ENCODE peak calls at places on chromosomes 4 and X, in seven cellular contexts. One of them, this sample, is unnamed.

GRCh38 chrX:20596856-20597255 is 330.1 kb upstream of the RPS6KA3 start:
- DNase-seq in ovary: no peak
- DNase-seq in AG10803: no peak
- DNase-seq in naive thymus-derived CD4-positive, alpha-beta T cell: no peak
- DNase-seq in CD8-positive, alpha-beta memory T cell: no peak
- DNase-seq in right lobe of liver: no peak
- DNase-seq in GM12865: no peak
- DNase-seq in this sample: no peak

GRCh38 chr4:24872720-24873119 is 40.1 kb downstream of the CCDC149 start:
- DNase-seq in GM12865: no peak
- DNase-seq in AG10803: no peak
- DNase-seq in right lobe of liver: no peak
- DNase-seq in CD8-positive, alpha-beta memory T cell: no peak
- DNase-seq in ovary: no peak
- DNase-seq in naive thymus-derived CD4-positive, alpha-beta T cell: no peak
- DNase-seq in this sample: no peak

GRCh38 chrX:7647826-7648225 is 195.1 kb upstream of the VCX start:
- DNase-seq in right lobe of liver: no peak
- DNase-seq in naive thymus-derived CD4-positive, alpha-beta T cell: no peak
- DNase-seq in AG10803: no peak
- DNase-seq in CD8-positive, alpha-beta memory T cell: no peak
- DNase-seq in ovary: no peak
- DNase-seq in GM12865: no peak
- DNase-seq in this sample: no peak

GRCh38 chr4:38075370-38076152 is 115.4 kb downstream of the PTTG2 start:
- DNase-seq in GM12865: peak; percentile 57
- DNase-seq in ovary: peak; percentile 7
- DNase-seq in naive thymus-derived CD4-positive, alpha-beta T cell: no peak
- DNase-seq in CD8-positive, alpha-beta memory T cell: no peak
- DNase-seq in AG10803: peak; percentile 58
- DNase-seq in right lobe of liver: no peak
- DNase-seq in this sample: no peak

GRCh38 chrX:134023851-134024281 is 38.5 kb upstream of the GPC3 start:
- DNase-seq in CD8-positive, alpha-beta memory T cell: no peak
- DNase-seq in GM12865: no peak
- DNase-seq in right lobe of liver: no peak
- DNase-seq in naive thymus-derived CD4-positive, alpha-beta T cell: no peak
- DNase-seq in AG10803: no peak
- DNase-seq in ovary: no peak
- DNase-seq in this sample: peak; percentile 11

GRCh38 chr4:89438102-89438831 is 130.7 kb upstream of the GPRIN3 start:
- DNase-seq in ovary: no peak
- DNase-seq in AG10803: peak; percentile 46
- DNase-seq in CD8-positive, alpha-beta memory T cell: peak; percentile 12
- DNase-seq in naive thymus-derived CD4-positive, alpha-beta T cell: peak; percentile 48
- DNase-seq in right lobe of liver: no peak
- DNase-seq in GM12865: peak; percentile 65
- DNase-seq in this sample: peak; percentile 51

GRCh38 chr4:73599182-73599581 is 21.1 kb downstream of the RASSF6 start:
- DNase-seq in ovary: no peak
- DNase-seq in GM12865: no peak
- DNase-seq in naive thymus-derived CD4-positive, alpha-beta T cell: no peak
- DNase-seq in right lobe of liver: no peak
- DNase-seq in AG10803: peak; percentile 52
- DNase-seq in CD8-positive, alpha-beta memory T cell: no peak
- DNase-seq in this sample: no peak

GRCh38 chr4:121307441-121308327 is 73.1 kb downstream of the QRFPR start:
- DNase-seq in right lobe of liver: no peak
- DNase-seq in naive thymus-derived CD4-positive, alpha-beta T cell: peak; percentile 51
- DNase-seq in CD8-positive, alpha-beta memory T cell: peak; percentile 5
- DNase-seq in AG10803: peak; percentile 50
- DNase-seq in GM12865: peak; percentile 81
- DNase-seq in ovary: no peak
- DNase-seq in this sample: peak; percentile 54

GRCh38 chrX:28847423-28847822 is 260.2 kb downstream of the IL1RAPL1 start:
- DNase-seq in AG10803: no peak
- DNase-seq in naive thymus-derived CD4-positive, alpha-beta T cell: no peak
- DNase-seq in GM12865: no peak
- DNase-seq in right lobe of liver: no peak
- DNase-seq in CD8-positive, alpha-beta memory T cell: no peak
- DNase-seq in ovary: peak; percentile 13
- DNase-seq in this sample: no peak
- H3K4me3 ChIP-seq in AG10803: no peak overlapping the region
- H3K4me3 ChIP-seq in naive thymus-derived CD4-positive, alpha-beta T cell: no peak overlapping the region
- H3K4me3 ChIP-seq in GM12865: no peak overlapping the region
- H3K4me3 ChIP-seq in right lobe of liver: no peak overlapping the region
- H3K4me3 ChIP-seq in CD8-positive, alpha-beta memory T cell: no peak overlapping the region
- H3K4me3 ChIP-seq in ovary: no peak overlapping the region
- H3K4me3 ChIP-seq in this sample: no peak overlapping the region

GRCh38 chrX:107674480-107675364 is 46.4 kb downstream of the PRPS1 start:
- DNase-seq in CD8-positive, alpha-beta memory T cell: peak; percentile 7
- DNase-seq in naive thymus-derived CD4-positive, alpha-beta T cell: no peak
- DNase-seq in ovary: peak; percentile 79
- DNase-seq in GM12865: peak; percentile 28
- DNase-seq in right lobe of liver: no peak
- DNase-seq in AG10803: peak; percentile 71
- DNase-seq in this sample: no peak
- H3K4me3 ChIP-seq in CD8-positive, alpha-beta memory T cell: peak overlapping the region; percentile 53
- H3K4me3 ChIP-seq in naive thymus-derived CD4-positive, alpha-beta T cell: peak overlapping the region; percentile 78
- H3K4me3 ChIP-seq in ovary: peak overlapping the region; percentile 63
- H3K4me3 ChIP-seq in GM12865: no peak overlapping the region
- H3K4me3 ChIP-seq in right lobe of liver: no peak overlapping the region
- H3K4me3 ChIP-seq in AG10803: no peak overlapping the region
- H3K4me3 ChIP-seq in this sample: no peak overlapping the region

GRCh38 chrX:83508006-83508405 is at the start of gene POU3F4:
- DNase-seq in naive thymus-derived CD4-positive, alpha-beta T cell: no peak
- DNase-seq in GM12865: no peak
- DNase-seq in CD8-positive, alpha-beta memory T cell: no peak
- DNase-seq in ovary: no peak
- DNase-seq in right lobe of liver: no peak
- DNase-seq in AG10803: peak; percentile 0
- DNase-seq in this sample: no peak
- H3K4me3 ChIP-seq in naive thymus-derived CD4-positive, alpha-beta T cell: no peak within 1 kb of the TSS
- H3K4me3 ChIP-seq in GM12865: no peak within 1 kb of the TSS
- H3K4me3 ChIP-seq in CD8-positive, alpha-beta memory T cell: no peak within 1 kb of the TSS
- H3K4me3 ChIP-seq in ovary: no peak within 1 kb of the TSS
- H3K4me3 ChIP-seq in right lobe of liver: no peak within 1 kb of the TSS
- H3K4me3 ChIP-seq in AG10803: no peak within 1 kb of the TSS
- H3K4me3 ChIP-seq in this sample: no peak within 1 kb of the TSS

GRCh38 chrX:9533611-9534010 is 68.8 kb downstream of the TBL1X start:
- DNase-seq in AG10803: no peak
- DNase-seq in naive thymus-derived CD4-positive, alpha-beta T cell: no peak
- DNase-seq in CD8-positive, alpha-beta memory T cell: no peak
- DNase-seq in right lobe of liver: no peak
- DNase-seq in GM12865: no peak
- DNase-seq in ovary: no peak
- DNase-seq in this sample: no peak

GRCh38 chrX:9528498-9528897 is 63.6 kb downstream of the TBL1X start:
- DNase-seq in right lobe of liver: no peak
- DNase-seq in GM12865: no peak
- DNase-seq in CD8-positive, alpha-beta memory T cell: no peak
- DNase-seq in ovary: no peak
- DNase-seq in naive thymus-derived CD4-positive, alpha-beta T cell: no peak
- DNase-seq in AG10803: no peak
- DNase-seq in this sample: no peak

GRCh38 chrX:9532349-9532748 is 67.5 kb downstream of the TBL1X start:
- DNase-seq in naive thymus-derived CD4-positive, alpha-beta T cell: no peak
- DNase-seq in CD8-positive, alpha-beta memory T cell: no peak
- DNase-seq in right lobe of liver: no peak
- DNase-seq in GM12865: no peak
- DNase-seq in AG10803: no peak
- DNase-seq in ovary: peak; percentile 62
- DNase-seq in this sample: no peak

GRCh38 chrX:9529223-9529622 is 64.4 kb downstream of the TBL1X start:
- DNase-seq in naive thymus-derived CD4-positive, alpha-beta T cell: no peak
- DNase-seq in right lobe of liver: no peak
- DNase-seq in ovary: no peak
- DNase-seq in AG10803: no peak
- DNase-seq in GM12865: no peak
- DNase-seq in CD8-positive, alpha-beta memory T cell: no peak
- DNase-seq in this sample: no peak

DNA sequence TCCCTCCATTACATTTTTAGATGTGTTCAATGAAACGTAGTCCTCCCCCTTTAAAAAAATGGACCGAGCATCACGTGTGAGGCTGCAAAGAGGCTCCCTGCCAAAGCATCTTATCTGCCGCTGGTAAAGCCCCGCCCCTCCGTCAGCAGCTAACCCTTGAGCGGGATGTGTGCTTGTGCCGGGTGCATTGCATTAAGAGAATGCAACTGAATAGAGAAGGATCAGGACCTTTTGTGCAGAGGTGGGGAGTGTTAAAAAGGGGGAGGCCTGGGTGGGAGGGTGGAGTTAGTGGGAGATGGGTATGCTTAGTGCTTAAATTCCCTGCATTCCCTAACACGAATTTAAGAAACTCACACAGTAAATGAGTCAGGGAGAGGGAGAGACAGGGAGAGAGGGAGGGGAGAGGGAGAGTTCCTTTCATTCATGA is 66.0 kb downstream of the TBL1X start:
- DNase-seq in right lobe of liver: peak; percentile 72
- DNase-seq in CD8-positive, alpha-beta memory T cell: peak; percentile 37
- DNase-seq in GM12865: peak; percentile 23
- DNase-seq in naive thymus-derived CD4-positive, alpha-beta T cell: peak; percentile 52
- DNase-seq in AG10803: peak; percentile 92
- DNase-seq in ovary: peak; percentile 82
- DNase-seq in this sample: no peak
- H3K4me3 ChIP-seq in right lobe of liver: no peak overlapping the region
- H3K4me3 ChIP-seq in CD8-positive, alpha-beta memory T cell: no peak overlapping the region
- H3K4me3 ChIP-seq in GM12865: no peak overlapping the region
- H3K4me3 ChIP-seq in naive thymus-derived CD4-positive, alpha-beta T cell: no peak overlapping the region
- H3K4me3 ChIP-seq in AG10803: no peak overlapping the region
- H3K4me3 ChIP-seq in ovary: no peak overlapping the region
- H3K4me3 ChIP-seq in this sample: no peak overlapping the region

DNA sequence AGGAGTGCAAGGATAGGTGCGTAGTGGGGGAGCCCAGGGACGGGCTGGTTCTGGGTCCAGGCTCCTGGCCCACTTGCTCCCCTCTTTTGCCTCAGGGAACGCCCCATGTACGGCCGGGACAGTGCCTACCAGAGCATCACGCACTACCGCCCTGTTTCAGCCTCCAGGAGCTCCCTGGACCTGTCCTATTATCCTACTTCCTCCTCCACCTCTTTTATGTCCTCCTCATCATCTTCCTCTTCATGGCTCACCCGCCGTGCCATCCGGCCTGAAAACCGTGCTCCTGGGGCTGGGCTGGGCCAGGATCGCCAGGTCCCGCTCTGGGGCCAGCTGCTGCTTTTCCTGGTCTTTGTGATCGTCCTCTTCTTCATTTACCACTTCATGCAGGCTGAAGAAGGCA is 1.7 kb downstream of the EMD start:
- DNase-seq in ovary: no peak
- DNase-seq in CD8-positive, alpha-beta memory T cell: no peak
- DNase-seq in right lobe of liver: no peak
- DNase-seq in AG10803: no peak
- DNase-seq in naive thymus-derived CD4-positive, alpha-beta T cell: no peak
- DNase-seq in GM12865: no peak
- DNase-seq in this sample: no peak
- H3K4me3 ChIP-seq in ovary: no peak overlapping the region
- H3K4me3 ChIP-seq in CD8-positive, alpha-beta memory T cell: peak overlapping the region; percentile 74
- H3K4me3 ChIP-seq in right lobe of liver: no peak overlapping the region
- H3K4me3 ChIP-seq in AG10803: peak overlapping the region; percentile 74
- H3K4me3 ChIP-seq in naive thymus-derived CD4-positive, alpha-beta T cell: no peak overlapping the region
- H3K4me3 ChIP-seq in GM12865: peak overlapping the region; percentile 78
- H3K4me3 ChIP-seq in this sample: no peak overlapping the region

GRCh38 chrX:69615323-69615722 is 590 bp upstream of the EDA start:
- DNase-seq in GM12865: no peak
- DNase-seq in ovary: no peak
- DNase-seq in CD8-positive, alpha-beta memory T cell: no peak
- DNase-seq in AG10803: no peak
- DNase-seq in right lobe of liver: no peak
- DNase-seq in naive thymus-derived CD4-positive, alpha-beta T cell: no peak
- DNase-seq in this sample: no peak

GRCh38 chrX:69614896-69615295 is 1.0 kb upstream of the EDA start:
- DNase-seq in ovary: peak; percentile 18
- DNase-seq in right lobe of liver: no peak
- DNase-seq in AG10803: no peak
- DNase-seq in naive thymus-derived CD4-positive, alpha-beta T cell: no peak
- DNase-seq in GM12865: no peak
- DNase-seq in CD8-positive, alpha-beta memory T cell: no peak
- DNase-seq in this sample: no peak

GRCh38 chrX:69615779-69616519 is at the start of gene EDA:
- DNase-seq in naive thymus-derived CD4-positive, alpha-beta T cell: peak; percentile 63
- DNase-seq in right lobe of liver: peak; percentile 89
- DNase-seq in ovary: peak; percentile 85
- DNase-seq in AG10803: peak; percentile 47
- DNase-seq in GM12865: peak; percentile 46
- DNase-seq in CD8-positive, alpha-beta memory T cell: peak; percentile 35
- DNase-seq in this sample: peak; percentile 67

GRCh38 chrX:69618803-69619202 is 2.9 kb downstream of the EDA start:
- DNase-seq in AG10803: peak; percentile 3
- DNase-seq in GM12865: peak; percentile 4
- DNase-seq in CD8-positive, alpha-beta memory T cell: no peak
- DNase-seq in right lobe of liver: no peak
- DNase-seq in naive thymus-derived CD4-positive, alpha-beta T cell: peak; percentile 13
- DNase-seq in ovary: peak; percentile 30
- DNase-seq in this sample: no peak

GRCh38 chrX:69616520-69617203 is 749 bp downstream of the EDA start:
- DNase-seq in AG10803: no peak
- DNase-seq in ovary: peak; percentile 32
- DNase-seq in GM12865: no peak
- DNase-seq in naive thymus-derived CD4-positive, alpha-beta T cell: peak; percentile 1
- DNase-seq in CD8-positive, alpha-beta memory T cell: peak; percentile 1
- DNase-seq in right lobe of liver: peak; percentile 32
- DNase-seq in this sample: no peak
- H3K4me3 ChIP-seq in AG10803: peak overlapping the region; percentile 44
- H3K4me3 ChIP-seq in ovary: peak overlapping the region; percentile 50
- H3K4me3 ChIP-seq in GM12865: no peak overlapping the region
- H3K4me3 ChIP-seq in naive thymus-derived CD4-positive, alpha-beta T cell: peak overlapping the region; percentile 43
- H3K4me3 ChIP-seq in CD8-positive, alpha-beta memory T cell: no peak overlapping the region
- H3K4me3 ChIP-seq in right lobe of liver: peak overlapping the region; percentile 59
- H3K4me3 ChIP-seq in this sample: peak overlapping the region; percentile 54

DNA sequence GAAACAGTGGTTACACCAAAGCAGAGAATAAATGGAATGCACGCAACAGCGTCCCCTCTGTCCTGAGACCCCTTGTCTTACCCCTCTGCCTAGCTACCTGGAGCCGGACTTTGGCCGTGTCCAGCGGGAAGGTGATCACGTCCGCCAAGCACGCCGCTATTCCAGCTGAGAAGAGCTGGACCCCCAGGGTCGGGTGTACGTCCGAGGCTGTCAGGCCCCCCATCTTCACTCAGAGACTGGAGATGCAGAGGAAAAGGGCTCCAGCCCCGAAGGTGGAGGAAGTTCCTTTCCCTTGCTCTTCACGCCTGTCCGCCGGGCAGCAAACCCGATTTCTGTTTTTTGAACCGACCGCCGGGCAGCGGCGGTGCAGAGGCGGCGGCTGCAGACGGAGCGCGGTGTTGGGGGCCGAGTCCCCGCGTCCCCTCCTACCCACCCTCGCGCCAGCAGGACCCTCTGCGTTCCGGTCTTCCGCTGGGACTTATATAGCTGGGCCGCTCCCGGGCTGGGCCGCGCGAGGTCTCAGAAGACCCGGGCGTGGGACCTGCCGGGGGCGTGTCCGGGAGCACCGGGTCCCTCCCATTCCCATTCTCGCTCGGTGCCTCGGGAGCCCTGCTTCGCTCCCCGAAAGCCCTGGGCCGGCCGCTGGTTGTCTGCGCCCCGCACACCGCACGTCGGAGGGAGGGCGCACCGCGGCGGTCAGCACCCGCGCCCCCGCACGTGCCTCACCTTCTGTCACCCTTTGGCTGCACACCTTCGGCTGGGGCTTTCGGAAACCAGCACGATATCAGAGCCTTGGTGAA is at the start of gene UCP1:
- DNase-seq in naive thymus-derived CD4-positive, alpha-beta T cell: no peak
- DNase-seq in CD8-positive, alpha-beta memory T cell: no peak
- DNase-seq in GM12865: no peak
- DNase-seq in AG10803: no peak
- DNase-seq in ovary: no peak
- DNase-seq in right lobe of liver: peak; percentile 25
- DNase-seq in this sample: no peak
- H3K4me3 ChIP-seq in naive thymus-derived CD4-positive, alpha-beta T cell: peak within 1 kb of the TSS; percentile 17
- H3K4me3 ChIP-seq in CD8-positive, alpha-beta memory T cell: no peak within 1 kb of the TSS
- H3K4me3 ChIP-seq in GM12865: no peak within 1 kb of the TSS
- H3K4me3 ChIP-seq in AG10803: peak within 1 kb of the TSS; percentile 33
- H3K4me3 ChIP-seq in ovary: peak within 1 kb of the TSS; percentile 39
- H3K4me3 ChIP-seq in right lobe of liver: peak within 1 kb of the TSS; percentile 52
- H3K4me3 ChIP-seq in this sample: no peak within 1 kb of the TSS

This sample was measured in Jurkat, Clone E6-1.